ENCODE peak calls at places on chromosomes 4 and X, in six cellular contexts. One of them, this sample, is unnamed.

GRCh38 chr4:56301181-56302076 is 85.9 kb downstream of the AASDH start:
- DNase-seq in lower lobe of right lung: peak; percentile 59
- DNase-seq in heart right ventricle: peak; percentile 59
- DNase-seq in cardiac muscle cell: peak; percentile 78
- DNase-seq in transverse colon: peak; percentile 77
- DNase-seq in mammary epithelial cell: peak; percentile 65
- DNase-seq in this sample: peak; percentile 89

GRCh38 chrX:10089378-10089795 is 67.4 kb upstream of the CLCN4 start:
- DNase-seq in lower lobe of right lung: no peak
- DNase-seq in heart right ventricle: no peak
- DNase-seq in cardiac muscle cell: no peak
- DNase-seq in transverse colon: no peak
- DNase-seq in mammary epithelial cell: no peak
- DNase-seq in this sample: no peak

GRCh38 chr4:87510747-87511146 is 18.4 kb downstream of the SPARCL1 start:
- DNase-seq in lower lobe of right lung: no peak
- DNase-seq in heart right ventricle: no peak
- DNase-seq in cardiac muscle cell: no peak
- DNase-seq in transverse colon: no peak
- DNase-seq in mammary epithelial cell: no peak
- DNase-seq in this sample: no peak

GRCh38 chr4:135411251-135411650 is 1209.7 kb upstream of the PABPC4L start:
- DNase-seq in lower lobe of right lung: no peak
- DNase-seq in heart right ventricle: no peak
- DNase-seq in cardiac muscle cell: no peak
- DNase-seq in transverse colon: no peak
- DNase-seq in mammary epithelial cell: no peak
- DNase-seq in this sample: peak; percentile 2

GRCh38 chrX:3666975-3667374 is 46.5 kb downstream of the PRKX start:
- DNase-seq in lower lobe of right lung: no peak
- DNase-seq in heart right ventricle: no peak
- DNase-seq in cardiac muscle cell: no peak
- DNase-seq in transverse colon: no peak
- DNase-seq in mammary epithelial cell: no peak
- DNase-seq in this sample: no peak

GRCh38 chrX:148681605-148682004 is 181.2 kb downstream of the AFF2 start:
- DNase-seq in lower lobe of right lung: no peak
- DNase-seq in heart right ventricle: no peak
- DNase-seq in cardiac muscle cell: no peak
- DNase-seq in transverse colon: no peak
- DNase-seq in mammary epithelial cell: no peak
- DNase-seq in this sample: no peak

GRCh38 chrX:26918633-26919032 is 544.5 kb downstream of the PPP4R3C start:
- DNase-seq in lower lobe of right lung: no peak
- DNase-seq in heart right ventricle: no peak
- DNase-seq in cardiac muscle cell: peak; percentile 16
- DNase-seq in transverse colon: no peak
- DNase-seq in mammary epithelial cell: peak; percentile 9
- DNase-seq in this sample: peak; percentile 63

GRCh38 chr4:147799986-147800555 is 68.2 kb downstream of the ARHGAP10 start:
- DNase-seq in lower lobe of right lung: no peak
- DNase-seq in heart right ventricle: no peak
- DNase-seq in cardiac muscle cell: no peak
- DNase-seq in transverse colon: no peak
- DNase-seq in mammary epithelial cell: no peak
- DNase-seq in this sample: peak; percentile 49

GRCh38 chr4:85747871-85748491 is 273.0 kb downstream of the ARHGAP24 start:
- DNase-seq in lower lobe of right lung: no peak
- DNase-seq in heart right ventricle: no peak
- DNase-seq in cardiac muscle cell: peak; percentile 82
- DNase-seq in transverse colon: peak; percentile 15
- DNase-seq in mammary epithelial cell: peak; percentile 51
- DNase-seq in this sample: peak; percentile 77

GRCh38 chr4:176563591-176563990 is 229.1 kb downstream of the VEGFC start:
- DNase-seq in lower lobe of right lung: no peak
- DNase-seq in heart right ventricle: no peak
- DNase-seq in cardiac muscle cell: peak; percentile 12
- DNase-seq in transverse colon: no peak
- DNase-seq in mammary epithelial cell: no peak
- DNase-seq in this sample: peak; percentile 46

GRCh38 chr4:5330339-5330738 is 279.1 kb downstream of the STK32B start:
- DNase-seq in lower lobe of right lung: no peak
- DNase-seq in heart right ventricle: no peak
- DNase-seq in cardiac muscle cell: no peak
- DNase-seq in transverse colon: no peak
- DNase-seq in mammary epithelial cell: no peak
- DNase-seq in this sample: no peak

GRCh38 chrX:10259716-10260115 is 102.9 kb downstream of the CLCN4 start:
- DNase-seq in lower lobe of right lung: no peak
- DNase-seq in heart right ventricle: no peak
- DNase-seq in cardiac muscle cell: no peak
- DNase-seq in transverse colon: no peak
- DNase-seq in mammary epithelial cell: no peak
- DNase-seq in this sample: peak; percentile 37

GRCh38 chrX:128458888-128459287 is 406.7 kb upstream of the ACTRT1 start:
- DNase-seq in lower lobe of right lung: no peak
- DNase-seq in heart right ventricle: no peak
- DNase-seq in cardiac muscle cell: no peak
- DNase-seq in transverse colon: no peak
- DNase-seq in mammary epithelial cell: peak; percentile 38
- DNase-seq in this sample: no peak

DNA sequence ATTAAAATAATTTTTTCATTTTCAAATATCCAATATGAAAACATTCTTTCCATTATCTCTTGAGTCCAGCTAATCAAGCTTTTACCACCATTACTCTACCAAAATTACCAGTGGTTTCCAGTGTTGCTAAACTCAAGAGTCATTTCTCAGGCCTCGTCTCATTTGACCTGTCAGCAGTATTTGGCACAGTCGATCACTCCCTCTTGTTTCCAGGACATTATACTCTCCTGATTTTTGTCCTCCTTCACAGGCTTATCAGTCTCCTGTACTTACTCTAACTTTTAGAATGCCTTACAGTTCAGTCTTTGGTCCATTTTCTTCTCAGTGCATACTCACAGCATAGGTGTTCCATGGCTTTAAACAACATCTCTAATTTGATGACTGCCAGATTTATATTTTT is 11.6 kb downstream of the USP38 start:
- DNase-seq in lower lobe of right lung: no peak
- DNase-seq in heart right ventricle: no peak
- DNase-seq in cardiac muscle cell: no peak
- DNase-seq in transverse colon: no peak
- DNase-seq in mammary epithelial cell: no peak
- DNase-seq in this sample: no peak
- H3K36me3 ChIP-seq in lower lobe of right lung: peaks cover 100% of the 10 kb centered on the region
- H3K36me3 ChIP-seq in heart right ventricle: no peaks in the 10 kb centered on the region
- H3K36me3 ChIP-seq in cardiac muscle cell: peaks cover 57% of the 10 kb centered on the region
- H3K36me3 ChIP-seq in transverse colon: peaks cover 45% of the 10 kb centered on the region
- H3K36me3 ChIP-seq in mammary epithelial cell: peaks cover 21% of the 10 kb centered on the region
- H3K36me3 ChIP-seq in this sample: peaks cover 47% of the 10 kb centered on the region

DNA sequence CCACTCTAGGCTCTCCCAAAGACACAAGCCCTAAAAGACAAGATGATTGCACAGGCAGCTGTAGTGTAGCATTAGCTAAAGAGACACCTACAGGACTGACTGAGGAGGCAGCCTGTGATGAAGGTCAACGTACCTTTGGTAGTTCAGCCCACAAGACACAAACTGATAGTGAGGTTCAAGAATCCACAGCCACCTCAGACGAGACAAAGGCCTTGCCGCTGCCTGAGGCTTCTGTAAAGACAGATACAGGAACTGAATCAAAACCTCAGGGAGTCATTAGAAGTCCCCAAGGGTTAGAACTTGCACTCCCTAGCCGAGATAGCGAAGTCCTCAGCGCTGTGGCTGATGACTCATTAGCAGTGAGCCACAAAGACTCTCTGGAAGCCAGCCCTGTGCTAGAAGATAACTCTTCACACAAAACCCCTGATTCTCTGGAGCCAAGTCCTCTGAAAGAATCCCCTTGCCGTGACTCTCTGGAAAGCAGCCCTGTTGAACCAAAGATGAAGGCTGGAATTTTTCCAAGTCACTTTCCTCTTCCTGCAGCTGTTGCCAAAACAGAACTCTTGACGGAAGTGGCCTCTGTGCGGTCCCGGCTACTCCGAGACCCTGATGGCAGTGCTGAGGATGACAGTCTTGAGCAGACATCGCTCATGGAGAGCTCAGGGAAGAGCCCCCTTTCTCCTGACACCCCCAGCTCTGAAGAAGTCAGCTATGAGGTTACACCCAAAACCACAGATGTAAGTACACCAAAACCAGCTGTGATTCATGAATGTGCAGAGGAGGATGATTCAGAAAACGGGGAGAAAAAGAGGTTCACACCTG is 306.3 kb downstream of the ANK2 start:
- DNase-seq in lower lobe of right lung: no peak
- DNase-seq in heart right ventricle: peak; percentile 22
- DNase-seq in cardiac muscle cell: no peak
- DNase-seq in transverse colon: peak; percentile 8
- DNase-seq in mammary epithelial cell: peak; percentile 95
- DNase-seq in this sample: peak; percentile 94
- H3K4me3 ChIP-seq in lower lobe of right lung: no peak overlapping the region
- H3K4me3 ChIP-seq in heart right ventricle: peak overlapping the region; percentile 18
- H3K4me3 ChIP-seq in cardiac muscle cell: no peak overlapping the region
- H3K4me3 ChIP-seq in transverse colon: no peak overlapping the region
- H3K4me3 ChIP-seq in mammary epithelial cell: no peak overlapping the region
- H3K4me3 ChIP-seq in this sample: peak overlapping the region; percentile 9

GRCh38 chr4:38565271-38566199 is 98.5 kb upstream of the KLF3 start:
- DNase-seq in lower lobe of right lung: no peak
- DNase-seq in heart right ventricle: peak; percentile 30
- DNase-seq in cardiac muscle cell: no peak
- DNase-seq in transverse colon: peak; percentile 25
- DNase-seq in mammary epithelial cell: peak; percentile 87
- DNase-seq in this sample: peak; percentile 4
- H3K27ac ChIP-seq in lower lobe of right lung: no peak overlapping the region
- H3K27ac ChIP-seq in heart right ventricle: no peak overlapping the region
- H3K27ac ChIP-seq in cardiac muscle cell: no peak overlapping the region
- H3K27ac ChIP-seq in transverse colon: peak overlapping the region; percentile 52
- H3K27ac ChIP-seq in mammary epithelial cell: peak overlapping the region; percentile 35
- H3K27ac ChIP-seq in this sample: no peak overlapping the region

GRCh38 chr4:27016551-27016950 is 155.9 kb downstream of the STIM2 start:
- DNase-seq in lower lobe of right lung: no peak
- DNase-seq in heart right ventricle: no peak
- DNase-seq in cardiac muscle cell: no peak
- DNase-seq in transverse colon: no peak
- DNase-seq in mammary epithelial cell: no peak
- DNase-seq in this sample: no peak

GRCh38 chr4:27019766-27020165 is 159.1 kb downstream of the STIM2 start:
- DNase-seq in lower lobe of right lung: no peak
- DNase-seq in heart right ventricle: no peak
- DNase-seq in cardiac muscle cell: no peak
- DNase-seq in transverse colon: no peak
- DNase-seq in mammary epithelial cell: no peak
- DNase-seq in this sample: no peak

GRCh38 chr4:27018910-27019309 is 158.3 kb downstream of the STIM2 start:
- DNase-seq in lower lobe of right lung: no peak
- DNase-seq in heart right ventricle: no peak
- DNase-seq in cardiac muscle cell: no peak
- DNase-seq in transverse colon: no peak
- DNase-seq in mammary epithelial cell: no peak
- DNase-seq in this sample: no peak

GRCh38 chr4:27018076-27018475 is 157.4 kb downstream of the STIM2 start:
- DNase-seq in lower lobe of right lung: no peak
- DNase-seq in heart right ventricle: no peak
- DNase-seq in cardiac muscle cell: no peak
- DNase-seq in transverse colon: no peak
- DNase-seq in mammary epithelial cell: no peak
- DNase-seq in this sample: no peak

DNA sequence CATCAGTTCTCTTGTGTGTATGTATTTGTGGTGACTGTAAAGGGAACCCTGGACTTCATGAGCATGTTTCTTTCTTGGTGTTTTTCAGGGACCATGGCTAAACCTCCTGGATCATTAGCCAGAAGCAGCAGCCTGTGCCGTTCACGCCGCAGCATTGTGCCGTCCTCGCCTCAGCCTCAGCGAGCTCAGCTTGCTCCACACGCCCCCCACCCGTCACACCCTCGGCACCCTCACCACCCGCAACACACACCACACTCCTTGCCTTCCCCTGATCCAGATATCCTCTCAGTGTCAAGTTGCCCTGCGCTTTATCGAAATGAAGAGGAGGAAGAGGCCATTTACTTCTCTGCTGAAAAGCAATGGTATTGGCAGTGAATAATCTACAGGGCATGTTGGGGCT is 157.0 kb downstream of the STIM2 start:
- DNase-seq in lower lobe of right lung: no peak
- DNase-seq in heart right ventricle: no peak
- DNase-seq in cardiac muscle cell: no peak
- DNase-seq in transverse colon: no peak
- DNase-seq in mammary epithelial cell: no peak
- DNase-seq in this sample: no peak
- H3K36me3 ChIP-seq in lower lobe of right lung: peaks cover 46% of the 10 kb centered on the region
- H3K36me3 ChIP-seq in heart right ventricle: no peaks in the 10 kb centered on the region
- H3K36me3 ChIP-seq in cardiac muscle cell: peaks cover 12% of the 10 kb centered on the region
- H3K36me3 ChIP-seq in transverse colon: peaks cover 5% of the 10 kb centered on the region
- H3K36me3 ChIP-seq in mammary epithelial cell: no peaks in the 10 kb centered on the region
- H3K36me3 ChIP-seq in this sample: no peaks in the 10 kb centered on the region

GRCh38 chr4:102354671-102355454 is 9.6 kb upstream of the SLC39A8 start:
- DNase-seq in lower lobe of right lung: no peak
- DNase-seq in heart right ventricle: no peak
- DNase-seq in cardiac muscle cell: no peak
- DNase-seq in transverse colon: no peak
- DNase-seq in mammary epithelial cell: no peak
- DNase-seq in this sample: no peak
- H3K4me3 ChIP-seq in lower lobe of right lung: no peak overlapping the region
- H3K4me3 ChIP-seq in heart right ventricle: no peak overlapping the region
- H3K4me3 ChIP-seq in cardiac muscle cell: no peak overlapping the region
- H3K4me3 ChIP-seq in transverse colon: no peak overlapping the region
- H3K4me3 ChIP-seq in mammary epithelial cell: no peak overlapping the region
- H3K4me3 ChIP-seq in this sample: no peak overlapping the region

GRCh38 chr4:20538922-20539321 is 161.3 kb upstream of the PACRGL start:
- DNase-seq in lower lobe of right lung: no peak
- DNase-seq in heart right ventricle: no peak
- DNase-seq in cardiac muscle cell: no peak
- DNase-seq in transverse colon: no peak
- DNase-seq in mammary epithelial cell: no peak
- DNase-seq in this sample: no peak
- H3K27ac ChIP-seq in lower lobe of right lung: no peak overlapping the region
- H3K27ac ChIP-seq in heart right ventricle: no peak overlapping the region
- H3K27ac ChIP-seq in cardiac muscle cell: no peak overlapping the region
- H3K27ac ChIP-seq in transverse colon: no peak overlapping the region
- H3K27ac ChIP-seq in mammary epithelial cell: no peak overlapping the region
- H3K27ac ChIP-seq in this sample: no peak overlapping the region

GRCh38 chrX:295136-295535 is 14.0 kb downstream of the PLCXD1 start:
- DNase-seq in lower lobe of right lung: peak; percentile 45
- DNase-seq in heart right ventricle: no peak
- DNase-seq in cardiac muscle cell: no peak
- DNase-seq in transverse colon: no peak
- DNase-seq in mammary epithelial cell: no peak
- DNase-seq in this sample: no peak

GRCh38 chrX:290476-291166 is 9.4 kb downstream of the PLCXD1 start:
- DNase-seq in lower lobe of right lung: peak; percentile 45
- DNase-seq in heart right ventricle: no peak
- DNase-seq in cardiac muscle cell: no peak
- DNase-seq in transverse colon: no peak
- DNase-seq in mammary epithelial cell: no peak
- DNase-seq in this sample: no peak

GRCh38 chrX:291411-291901 is 10.3 kb downstream of the PLCXD1 start:
- DNase-seq in lower lobe of right lung: peak; percentile 39
- DNase-seq in heart right ventricle: no peak
- DNase-seq in cardiac muscle cell: no peak
- DNase-seq in transverse colon: no peak
- DNase-seq in mammary epithelial cell: no peak
- DNase-seq in this sample: no peak

GRCh38 chrX:288561-288991 is 7.4 kb downstream of the PLCXD1 start:
- DNase-seq in lower lobe of right lung: peak; percentile 35
- DNase-seq in heart right ventricle: no peak
- DNase-seq in cardiac muscle cell: no peak
- DNase-seq in transverse colon: no peak
- DNase-seq in mammary epithelial cell: no peak
- DNase-seq in this sample: no peak

GRCh38 chrX:292900-293897 is 12.0 kb downstream of the PLCXD1 start:
- DNase-seq in lower lobe of right lung: peak; percentile 40
- DNase-seq in heart right ventricle: no peak
- DNase-seq in cardiac muscle cell: no peak
- DNase-seq in transverse colon: no peak
- DNase-seq in mammary epithelial cell: no peak
- DNase-seq in this sample: no peak
- H3K36me3 ChIP-seq in lower lobe of right lung: peaks cover 76% of the 10 kb centered on the region
- H3K36me3 ChIP-seq in heart right ventricle: no peaks in the 10 kb centered on the region
- H3K36me3 ChIP-seq in cardiac muscle cell: peaks cover 18% of the 10 kb centered on the region
- H3K36me3 ChIP-seq in transverse colon: peaks cover 22% of the 10 kb centered on the region
- H3K36me3 ChIP-seq in mammary epithelial cell: peaks cover 5% of the 10 kb centered on the region
- H3K36me3 ChIP-seq in this sample: peaks cover 15% of the 10 kb centered on the region

This sample was measured in brain microvascular endothelial cell.